ENCODE peak calls at places on chromosomes 3 and 15, in six cellular contexts. L is tibial artery; U is stimulated activated CD4-positive, alpha-beta T cell treated with anti-CD3 and anti-CD28 coated beads, Interleukin-1b, Interleukin-23, amount 100 ng/mL, for 24 hours; M is neuronal stem cell; W is NCI-H345; E is kidney glomerular epithelial cell. B is an unnamed sample.

GRCh38 chr15:74418575-74419338 is 15.0 kb downstream of the SEMA7A start:
- DNase-seq in L (no peak), U (no peak), M (no peak), W (no peak), E (no peak), B (no peak)

GRCh38 chr3:139251529-139251928 is 92.3 kb upstream of the MRPS22 start:
- DNase-seq in L (no peak), U (no peak), M (no peak), W (no peak), E (no peak), B (no peak)

GRCh38 chr3:46998852-46999515 is 19.5 kb downstream of the NBEAL2 start:
- DNase-seq in L (no peak), U (no peak), M (no peak), W (no peak), E (no peak), B (no peak)

GRCh38 chr3:185076219-185076618 is 76.6 kb downstream of the C3orf70 start:
- DNase-seq in L (no peak), U (no peak), M (no peak), W (no peak), E (no peak), B (no peak)

GRCh38 chr15:77959094-77959879 is 118.2 kb downstream of the TBC1D2B start:
- DNase-seq in L (peak; percentile 84), U (peak; percentile 57), M (peak; percentile 58), W (peak; percentile 63), E (peak; percentile 47), B (peak; percentile 62)

GRCh38 chr3:183541738-183542137 is 13.8 kb downstream of the KLHL6 start:
- DNase-seq in L (no peak), U (no peak), M (no peak), W (no peak), E (no peak), B (no peak)

GRCh38 chr3:170307998-170308398 is 49.5 kb upstream of the SKIL start:
- DNase-seq in L (no peak), U (no peak), M (no peak), W (no peak), E (no peak), B (no peak)

GRCh38 chr3:172201136-172201989 is 162.0 kb downstream of the FNDC3B start:
- DNase-seq in L (peak; percentile 85), U (no peak), M (no peak), W (peak; percentile 40), E (peak; percentile 37), B (no peak)

GRCh38 chr3:25040739-25041138 is 387.3 kb upstream of the RARB start:
- DNase-seq in L (no peak), U (no peak), M (no peak), W (no peak), E (no peak), B (no peak)

GRCh38 chr15:38707802-38708671 is 143.4 kb upstream of the RASGRP1 start:
- DNase-seq in L (no peak), U (no peak), M (peak; percentile 58), W (peak; percentile 34), E (peak; percentile 60), B (peak; percentile 41)

GRCh38 chr3:115285001-115285400 is 137.9 kb upstream of the ZBTB20 start:
- DNase-seq in L (no peak), U (no peak), M (no peak), W (no peak), E (peak; percentile 62), B (no peak)

GRCh38 chr3:190000861-190001196 is 119.9 kb downstream of the P3H2 start:
- DNase-seq in L (no peak), U (no peak), M (no peak), W (no peak), E (no peak), B (no peak)

GRCh38 chr3:170689218-170689874 is 103.5 kb upstream of the SLC7A14 start:
- DNase-seq in L (peak; percentile 67), U (no peak), M (no peak), W (peak; percentile 45), E (peak; percentile 53), B (no peak)

GRCh38 chr3:196141052-196141865 is 59.4 kb upstream of the TFRC start:
- DNase-seq in L (no peak), U (no peak), M (no peak), W (no peak), E (no peak), B (no peak)

GRCh38 chr3:182726258-182727142 is 66.8 kb upstream of the ATP11B start:
- DNase-seq in L (no peak), U (no peak), M (no peak), W (no peak), E (no peak), B (no peak)

GRCh38 chr3:147653309-147653923 is 244.3 kb downstream of the ZIC1 start:
- DNase-seq in L (no peak), U (no peak), M (no peak), W (no peak), E (no peak), B (no peak)

GRCh38 chr3:141452045-141452444 is 34.8 kb upstream of the RASA2 start:
- DNase-seq in L (no peak), U (no peak), M (peak; percentile 31), W (no peak), E (peak; percentile 59), B (peak; percentile 51)

GRCh38 chr15:89383635-89384604 is 49.3 kb upstream of the POLG start:
- DNase-seq in L (no peak), U (no peak), M (no peak), W (peak; percentile 92), E (peak; percentile 43), B (no peak)